ENCODE peak calls at places on chromosomes 11 and 22, in nine cellular contexts. H is non-pigmented ciliary epithelial cell; A is SHP77 treated with DMSO at 0.1 percent for 48 hours; T is stimulated activated CD4-positive, alpha-beta T cell treated with anti-CD3 and anti-CD28 coated beads, Interleukin-1b, Interleukin-23, amount 100 ng/mL, for 1 hour; G is nucleus accumbens; M is stimulated activated effector memory CD8-positive, alpha-beta T cell treated with anti-CD3 and anti-CD28 coated beads, Interleukin-12 subunit alpha, Interleukin-12 subunit beta, amount 100 ng/mL, for 72 hours; B is stomach; K is stimulated activated CD8-positive, alpha-beta memory T cell treated with anti-CD3 and anti-CD28 coated beads, Interleukin-4, amount 100 ng/mL, for 1 hour; D is mesendoderm. F is an unnamed sample.

GRCh38 chr11:79600747-79601146 is 159.9 kb upstream of the TENM4 start:
- DNase-seq in H (no peak), A (no peak), T (no peak), G (no peak), M (no peak), B (no peak), K (no peak), D (no peak), F (no peak)

GRCh38 chr22:37303821-37304274 is 21.5 kb downstream of the CYTH4 start:
- DNase-seq in H (peak), A (no peak), T (no peak), G (no peak), M (peak), B (no peak), K (no peak), D (no peak), F (no peak)

GRCh38 chr11:78110830-78111229 is 28.6 kb downstream of the ALG8 start:
- DNase-seq in H (no peak), A (no peak), T (no peak), G (no peak), M (no peak), B (no peak), K (no peak), D (no peak), F (no peak)

GRCh38 chr22:31800065-31800464 is 46.2 kb downstream of the DEPDC5 start:
- DNase-seq in H (peak), A (no peak), T (no peak), G (no peak), M (no peak), B (no peak), K (no peak), D (peak), F (no peak)

GRCh38 chr11:111729441-111729840 is 36.7 kb downstream of the PPP2R1B start:
- DNase-seq in H (no peak), A (peak), T (no peak), G (no peak), M (no peak), B (no peak), K (no peak), D (no peak), F (no peak)

GRCh38 chr11:59394186-59394585 is 32.0 kb downstream of the OR5A2 start:
- DNase-seq in H (no peak), A (no peak), T (no peak), G (no peak), M (no peak), B (no peak), K (no peak), D (no peak), F (no peak)

GRCh38 chr11:33674035-33674814 is 26.4 kb downstream of the C11orf91 start:
- DNase-seq in H (no peak), A (no peak), T (no peak), G (no peak), M (no peak), B (no peak), K (no peak), D (peak), F (no peak)

GRCh38 chr22:36442506-36443197 is 38.8 kb downstream of the TXN2 start:
- DNase-seq in H (no peak), A (no peak), T (no peak), G (no peak), M (no peak), B (no peak), K (no peak), D (peak), F (no peak)

GRCh38 chr22:25051983-25052710 is 99.6 kb downstream of the KIAA1671 start:
- DNase-seq in H (no peak), A (peak), T (no peak), G (no peak), M (no peak), B (peak), K (no peak), D (no peak), F (no peak)

GRCh38 chr11:48036466-48036865 is 56.1 kb downstream of the PTPRJ start:
- DNase-seq in H (no peak), A (no peak), T (no peak), G (no peak), M (no peak), B (no peak), K (no peak), D (no peak), F (no peak)

GRCh38 chr11:86374586-86374985 is at the start of gene CCDC81:
- DNase-seq in H (no peak), A (no peak), T (no peak), G (no peak), M (no peak), B (no peak), K (no peak), D (peak), F (no peak)

GRCh38 chr11:1251236-1251770 is 28.4 kb downstream of the MUC5B start:
- DNase-seq in H (no peak), A (no peak), T (no peak), G (no peak), M (no peak), B (no peak), K (no peak), D (no peak), F (no peak)

GRCh38 chr11:46277623-46278386 is at the start of gene CREB3L1:
- DNase-seq in H (no peak), A (no peak), T (no peak), G (no peak), M (no peak), B (peak), K (no peak), D (no peak), F (no peak)

GRCh38 chr22:31272522-31273446 is 19.5 kb downstream of the PIK3IP1 start:
- DNase-seq in H (no peak), A (no peak), T (no peak), G (peak), M (no peak), B (peak), K (no peak), D (peak), F (no peak)

GRCh38 chr22:31876156-31877035 is 67.9 kb upstream of the YWHAH start:
- DNase-seq in H (no peak), A (no peak), T (no peak), G (no peak), M (no peak), B (no peak), K (no peak), D (no peak), F (no peak)

GRCh38 chr11:46327829-46328228 is 19.4 kb upstream of the DGKZ start:
- DNase-seq in H (no peak), A (no peak), T (no peak), G (no peak), M (no peak), B (no peak), K (no peak), D (no peak), F (no peak)